ENCODE peak calls at places on chromosomes 11 and 22, in seven cellular contexts. One of them, this sample, is unnamed.

GRCh38 chr22:25966448-25966913 is 202.8 kb upstream of the SEZ6L start:
- DNase-seq in posterior cingulate gyrus: no peak
- DNase-seq in fibroblast of lung: no peak
- DNase-seq in AG08395: no peak
- DNase-seq in T-helper 2 cell: no peak
- DNase-seq in cardiac fibroblast: no peak
- DNase-seq in iPS-NIHi11: no peak
- DNase-seq in this sample: no peak

GRCh38 chr22:42439821-42440674 is 7.8 kb upstream of the NFAM1 start:
- DNase-seq in posterior cingulate gyrus: no peak
- DNase-seq in fibroblast of lung: peak; percentile 35
- DNase-seq in cardiac fibroblast: peak; percentile 48
- DNase-seq in T-helper 2 cell: no peak
- DNase-seq in AG08395: no peak
- DNase-seq in iPS-NIHi11: no peak
- DNase-seq in this sample: no peak

GRCh38 chr11:111427471-111427912 is 48.4 kb upstream of the POU2AF1 start:
- DNase-seq in AG08395: no peak
- DNase-seq in T-helper 2 cell: no peak
- DNase-seq in posterior cingulate gyrus: no peak
- DNase-seq in fibroblast of lung: no peak
- DNase-seq in cardiac fibroblast: no peak
- DNase-seq in iPS-NIHi11: no peak
- DNase-seq in this sample: no peak

GRCh38 chr22:48337957-48338792 is 1489.5 kb downstream of the BRD1 start:
- DNase-seq in T-helper 2 cell: no peak
- DNase-seq in AG08395: no peak
- DNase-seq in iPS-NIHi11: no peak
- DNase-seq in fibroblast of lung: no peak
- DNase-seq in cardiac fibroblast: no peak
- DNase-seq in posterior cingulate gyrus: peak; percentile 63
- DNase-seq in this sample: no peak

GRCh38 chr22:19962909-19963806 is 21.5 kb upstream of the TXNRD2 start:
- DNase-seq in fibroblast of lung: peak; percentile 53
- DNase-seq in cardiac fibroblast: peak; percentile 62
- DNase-seq in iPS-NIHi11: peak; percentile 65
- DNase-seq in AG08395: peak; percentile 51
- DNase-seq in T-helper 2 cell: no peak
- DNase-seq in posterior cingulate gyrus: peak; percentile 59
- DNase-seq in this sample: no peak

GRCh38 chr11:67372232-67372992 is 986 bp downstream of the CLCF1 start:
- DNase-seq in AG08395: peak; percentile 26
- DNase-seq in posterior cingulate gyrus: no peak
- DNase-seq in T-helper 2 cell: no peak
- DNase-seq in cardiac fibroblast: no peak
- DNase-seq in iPS-NIHi11: peak; percentile 72
- DNase-seq in fibroblast of lung: no peak
- DNase-seq in this sample: no peak

GRCh38 chr11:102664001-102664752 is 39.0 kb upstream of the MMP20 start:
- DNase-seq in AG08395: no peak
- DNase-seq in iPS-NIHi11: peak; percentile 14
- DNase-seq in fibroblast of lung: no peak
- DNase-seq in cardiac fibroblast: peak; percentile 22
- DNase-seq in T-helper 2 cell: no peak
- DNase-seq in posterior cingulate gyrus: no peak
- DNase-seq in this sample: no peak

GRCh38 chr11:117874253-117874909 is 2.1 kb downstream of the FXYD6 start:
- DNase-seq in AG08395: no peak
- DNase-seq in cardiac fibroblast: no peak
- DNase-seq in iPS-NIHi11: peak; percentile 42
- DNase-seq in T-helper 2 cell: no peak
- DNase-seq in fibroblast of lung: no peak
- DNase-seq in posterior cingulate gyrus: no peak
- DNase-seq in this sample: no peak

GRCh38 chr11:842370-843002 is at the start of the genes POLR2L and TSPAN4:
- DNase-seq in fibroblast of lung: peak; percentile 88
- DNase-seq in AG08395: peak; percentile 84
- DNase-seq in T-helper 2 cell: peak; percentile 78
- DNase-seq in cardiac fibroblast: peak; percentile 91
- DNase-seq in iPS-NIHi11: peak; percentile 87
- DNase-seq in posterior cingulate gyrus: peak; percentile 97
- DNase-seq in this sample: peak; percentile 79